ENCODE peak calls at places on chromosomes 4 and X, in seven cellular contexts. One of them, this sample, is unnamed. For H3K27me3 and H3K36me3, the result is how much of the 10 kb centered on the place peaks cover.

GRCh38 chrX:11420851-11421250 is 127.6 kb downstream of the AMELX start:
- DNase-seq in endodermal cell: no peak
- DNase-seq in IMR-90: no peak
- DNase-seq in uterus: no peak
- DNase-seq in spleen: no peak
- DNase-seq in bronchial epithelial cell: no peak
- DNase-seq in aorta: no peak
- DNase-seq in this sample: no peak

GRCh38 chr4:16034010-16034829 is 49.6 kb downstream of the PROM1 start:
- DNase-seq in spleen: no peak
- DNase-seq in uterus: no peak
- DNase-seq in bronchial epithelial cell: peak
- DNase-seq in aorta: no peak
- DNase-seq in IMR-90: peak
- DNase-seq in endodermal cell: no peak
- DNase-seq in this sample: no peak

GRCh38 chrX:65601530-65602281 is 65.7 kb upstream of the MSN start:
- DNase-seq in bronchial epithelial cell: peak
- DNase-seq in aorta: peak
- DNase-seq in uterus: peak
- DNase-seq in spleen: peak
- DNase-seq in IMR-90: peak
- DNase-seq in endodermal cell: no peak
- DNase-seq in this sample: peak

GRCh38 chrX:86946569-86946968 is 571.0 kb upstream of the KLHL4 start:
- DNase-seq in IMR-90: peak
- DNase-seq in uterus: no peak
- DNase-seq in bronchial epithelial cell: peak
- DNase-seq in spleen: no peak
- DNase-seq in aorta: no peak
- DNase-seq in endodermal cell: peak
- DNase-seq in this sample: no peak

GRCh38 chr4:85180533-85180932 is 214.0 kb upstream of the WDFY3 start:
- DNase-seq in bronchial epithelial cell: no peak
- DNase-seq in IMR-90: no peak
- DNase-seq in uterus: no peak
- DNase-seq in endodermal cell: no peak
- DNase-seq in spleen: no peak
- DNase-seq in aorta: no peak
- DNase-seq in this sample: no peak

GRCh38 chr4:123325241-123325681 is 71.3 kb upstream of the SPRY1 start:
- DNase-seq in endodermal cell: peak
- DNase-seq in spleen: no peak
- DNase-seq in IMR-90: no peak
- DNase-seq in uterus: no peak
- DNase-seq in aorta: no peak
- DNase-seq in bronchial epithelial cell: no peak
- DNase-seq in this sample: peak

GRCh38 chr4:74623041-74623440 is 171.3 kb downstream of the BTC start:
- DNase-seq in bronchial epithelial cell: peak
- DNase-seq in IMR-90: peak
- DNase-seq in endodermal cell: peak
- DNase-seq in spleen: no peak
- DNase-seq in aorta: no peak
- DNase-seq in uterus: no peak
- DNase-seq in this sample: no peak

GRCh38 chr4:121256346-121256745 is 92.2 kb upstream of the TNIP3 start:
- DNase-seq in endodermal cell: no peak
- DNase-seq in spleen: no peak
- DNase-seq in IMR-90: peak
- DNase-seq in aorta: no peak
- DNase-seq in bronchial epithelial cell: peak
- DNase-seq in uterus: no peak
- DNase-seq in this sample: peak

GRCh38 chr4:101010987-101011386 is 336.3 kb downstream of the PPP3CA start:
- DNase-seq in endodermal cell: no peak
- DNase-seq in uterus: no peak
- DNase-seq in aorta: no peak
- DNase-seq in IMR-90: no peak
- DNase-seq in spleen: no peak
- DNase-seq in bronchial epithelial cell: peak
- DNase-seq in this sample: no peak

GRCh38 chr4:154589296-154590197 is 995 bp downstream of the FGA start:
- DNase-seq in bronchial epithelial cell: no peak
- DNase-seq in IMR-90: no peak
- DNase-seq in spleen: no peak
- DNase-seq in uterus: no peak
- DNase-seq in aorta: no peak
- DNase-seq in endodermal cell: no peak
- DNase-seq in this sample: no peak

GRCh38 chrX:23505531-23506303 is 161.6 kb upstream of the PRDX4 start:
- DNase-seq in endodermal cell: peak
- DNase-seq in spleen: no peak
- DNase-seq in aorta: no peak
- DNase-seq in uterus: no peak
- DNase-seq in IMR-90: no peak
- DNase-seq in bronchial epithelial cell: no peak
- DNase-seq in this sample: no peak

GRCh38 chr4:127967141-127967775 is 2.1 kb downstream of the ABHD18 start:
- DNase-seq in uterus: no peak
- DNase-seq in spleen: no peak
- DNase-seq in bronchial epithelial cell: no peak
- DNase-seq in aorta: no peak
- DNase-seq in IMR-90: peak
- DNase-seq in endodermal cell: no peak
- DNase-seq in this sample: no peak

GRCh38 chrX:666762-667161 is 36.2 kb downstream of the SHOX start:
- DNase-seq in endodermal cell: peak
- DNase-seq in uterus: no peak
- DNase-seq in bronchial epithelial cell: no peak
- DNase-seq in spleen: no peak
- DNase-seq in aorta: no peak
- DNase-seq in IMR-90: no peak
- DNase-seq in this sample: peak

GRCh38 chr4:146900295-146900694 is 45.4 kb downstream of the TTC29 start:
- DNase-seq in spleen: no peak
- DNase-seq in bronchial epithelial cell: no peak
- DNase-seq in uterus: no peak
- DNase-seq in IMR-90: no peak
- DNase-seq in endodermal cell: no peak
- DNase-seq in aorta: no peak
- DNase-seq in this sample: no peak

GRCh38 chrX:71622347-71623104 is 4.2 kb upstream of the CXCR3 start:
- DNase-seq in bronchial epithelial cell: peak
- DNase-seq in endodermal cell: peak
- DNase-seq in uterus: peak
- DNase-seq in aorta: peak
- DNase-seq in spleen: peak
- DNase-seq in IMR-90: peak
- DNase-seq in this sample: peak

GRCh38 chr4:118076958-118077766 is 42.9 kb downstream of the NDST3 start:
- DNase-seq in aorta: no peak
- DNase-seq in uterus: no peak
- DNase-seq in endodermal cell: peak
- DNase-seq in bronchial epithelial cell: peak
- DNase-seq in IMR-90: peak
- DNase-seq in spleen: no peak
- DNase-seq in this sample: no peak

GRCh38 chrX:39158801-39159657 is 357.8 kb downstream of the MID1IP1 start:
- DNase-seq in IMR-90: peak
- DNase-seq in uterus: peak
- DNase-seq in aorta: no peak
- DNase-seq in bronchial epithelial cell: peak
- DNase-seq in spleen: no peak
- DNase-seq in endodermal cell: no peak
- DNase-seq in this sample: no peak

GRCh38 chr4:147285751-147286150 is 195.1 kb upstream of the EDNRA start:
- DNase-seq in bronchial epithelial cell: no peak
- DNase-seq in spleen: no peak
- DNase-seq in uterus: no peak
- DNase-seq in endodermal cell: no peak
- DNase-seq in IMR-90: peak
- DNase-seq in aorta: no peak
- DNase-seq in this sample: no peak

GRCh38 chr4:106996490-106996889 is 39.6 kb downstream of the DKK2 start:
- DNase-seq in endodermal cell: no peak
- DNase-seq in bronchial epithelial cell: no peak
- DNase-seq in uterus: peak
- DNase-seq in aorta: no peak
- DNase-seq in spleen: no peak
- DNase-seq in IMR-90: no peak
- DNase-seq in this sample: no peak

GRCh38 chr4:125705681-125706080 is 390.9 kb downstream of the FAT4 start:
- DNase-seq in uterus: no peak
- DNase-seq in bronchial epithelial cell: no peak
- DNase-seq in aorta: no peak
- DNase-seq in endodermal cell: no peak
- DNase-seq in IMR-90: no peak
- DNase-seq in spleen: no peak
- DNase-seq in this sample: no peak

GRCh38 chr4:82797048-82797590 is 1.5 kb downstream of the SCD5 start:
- DNase-seq in aorta: no peak
- DNase-seq in IMR-90: no peak
- DNase-seq in spleen: no peak
- DNase-seq in endodermal cell: no peak
- DNase-seq in uterus: no peak
- DNase-seq in bronchial epithelial cell: no peak
- DNase-seq in this sample: no peak

DNA sequence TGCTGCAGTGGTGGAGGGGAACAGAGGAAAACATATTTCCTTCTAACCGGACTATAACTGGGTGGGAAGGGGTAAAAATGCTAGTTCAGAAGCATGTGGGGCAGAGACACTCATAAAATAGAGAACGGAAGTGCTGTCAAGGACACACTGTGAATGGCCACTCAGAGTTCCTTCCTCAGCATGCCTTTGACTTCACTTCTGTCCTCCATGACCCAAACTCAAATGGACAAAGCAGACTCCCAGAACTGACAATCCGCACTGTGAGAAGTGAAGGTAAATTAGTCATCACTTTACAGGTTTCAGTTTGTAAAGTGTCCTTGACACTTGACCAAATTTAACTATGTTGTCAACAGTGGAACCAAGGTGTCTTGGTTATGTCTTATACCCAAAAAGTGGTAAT is 30.2 kb upstream of the ELF2 start:
- DNase-seq in aorta: no peak
- DNase-seq in uterus: no peak
- DNase-seq in bronchial epithelial cell: no peak
- DNase-seq in spleen: no peak
- DNase-seq in IMR-90: no peak
- DNase-seq in endodermal cell: no peak
- DNase-seq in this sample: no peak
- H3K27me3 ChIP-seq in aorta: under half
- H3K27me3 ChIP-seq in uterus: under half
- H3K27me3 ChIP-seq in bronchial epithelial cell: under half
- H3K27me3 ChIP-seq in spleen: under half
- H3K27me3 ChIP-seq in IMR-90: under half
- H3K27me3 ChIP-seq in endodermal cell: under half
- H3K27me3 ChIP-seq in this sample: under half

GRCh38 chr4:2721586-2721985 is 34.5 kb downstream of the TNIP2 start:
- DNase-seq in uterus: no peak
- DNase-seq in bronchial epithelial cell: no peak
- DNase-seq in spleen: peak
- DNase-seq in aorta: no peak
- DNase-seq in endodermal cell: no peak
- DNase-seq in IMR-90: no peak
- DNase-seq in this sample: no peak

GRCh38 chr4:2725380-2725779 is 30.8 kb downstream of the TNIP2 start:
- DNase-seq in uterus: no peak
- DNase-seq in IMR-90: no peak
- DNase-seq in spleen: no peak
- DNase-seq in bronchial epithelial cell: no peak
- DNase-seq in aorta: no peak
- DNase-seq in endodermal cell: no peak
- DNase-seq in this sample: no peak

GRCh38 chr4:2723751-2724150 is 32.4 kb downstream of the TNIP2 start:
- DNase-seq in spleen: peak
- DNase-seq in aorta: no peak
- DNase-seq in IMR-90: no peak
- DNase-seq in bronchial epithelial cell: no peak
- DNase-seq in uterus: no peak
- DNase-seq in endodermal cell: no peak
- DNase-seq in this sample: no peak

GRCh38 chr4:2716236-2716635 is 39.9 kb downstream of the TNIP2 start:
- DNase-seq in uterus: no peak
- DNase-seq in bronchial epithelial cell: no peak
- DNase-seq in endodermal cell: no peak
- DNase-seq in aorta: no peak
- DNase-seq in spleen: no peak
- DNase-seq in IMR-90: no peak
- DNase-seq in this sample: no peak

GRCh38 chr4:2722033-2722432 is 34.1 kb downstream of the TNIP2 start:
- DNase-seq in uterus: no peak
- DNase-seq in bronchial epithelial cell: no peak
- DNase-seq in IMR-90: no peak
- DNase-seq in spleen: peak
- DNase-seq in aorta: no peak
- DNase-seq in endodermal cell: no peak
- DNase-seq in this sample: no peak
- H3K36me3 ChIP-seq in uterus: under half
- H3K36me3 ChIP-seq in bronchial epithelial cell: under half
- H3K36me3 ChIP-seq in IMR-90: under half
- H3K36me3 ChIP-seq in spleen: under half
- H3K36me3 ChIP-seq in aorta: under half
- H3K36me3 ChIP-seq in endodermal cell: half or more
- H3K36me3 ChIP-seq in this sample: under half

GRCh38 chrX:55716937-55717336 is 612 bp upstream of the RRAGB start:
- DNase-seq in aorta: no peak
- DNase-seq in spleen: no peak
- DNase-seq in bronchial epithelial cell: no peak
- DNase-seq in uterus: no peak
- DNase-seq in endodermal cell: no peak
- DNase-seq in IMR-90: no peak
- DNase-seq in this sample: no peak
- H3K4me3 ChIP-seq in aorta: no peak
- H3K4me3 ChIP-seq in spleen: peak
- H3K4me3 ChIP-seq in bronchial epithelial cell: peak
- H3K4me3 ChIP-seq in uterus: peak
- H3K4me3 ChIP-seq in endodermal cell: peak
- H3K4me3 ChIP-seq in IMR-90: peak
- H3K4me3 ChIP-seq in this sample: peak

GRCh38 chr4:1492636-1493539 is 86.6 kb upstream of the NKX1-1 start:
- DNase-seq in uterus: no peak
- DNase-seq in aorta: no peak
- DNase-seq in bronchial epithelial cell: no peak
- DNase-seq in spleen: no peak
- DNase-seq in IMR-90: no peak
- DNase-seq in endodermal cell: peak
- DNase-seq in this sample: no peak

GRCh38 chr4:1493540-1494287 is 87.5 kb upstream of the NKX1-1 start:
- DNase-seq in bronchial epithelial cell: no peak
- DNase-seq in spleen: no peak
- DNase-seq in aorta: no peak
- DNase-seq in IMR-90: no peak
- DNase-seq in uterus: no peak
- DNase-seq in endodermal cell: no peak
- DNase-seq in this sample: no peak

GRCh38 chr4:1496116-1496642 is 89.9 kb upstream of the NKX1-1 start:
- DNase-seq in spleen: no peak
- DNase-seq in bronchial epithelial cell: no peak
- DNase-seq in uterus: no peak
- DNase-seq in IMR-90: no peak
- DNase-seq in aorta: no peak
- DNase-seq in endodermal cell: peak
- DNase-seq in this sample: no peak

GRCh38 chr4:1495416-1496115 is 89.3 kb upstream of the NKX1-1 start:
- DNase-seq in bronchial epithelial cell: no peak
- DNase-seq in spleen: peak
- DNase-seq in aorta: no peak
- DNase-seq in endodermal cell: peak
- DNase-seq in uterus: no peak
- DNase-seq in IMR-90: no peak
- DNase-seq in this sample: no peak

GRCh38 chr4:1494416-1495315 is 88.4 kb upstream of the NKX1-1 start:
- DNase-seq in spleen: no peak
- DNase-seq in endodermal cell: no peak
- DNase-seq in uterus: no peak
- DNase-seq in bronchial epithelial cell: no peak
- DNase-seq in IMR-90: no peak
- DNase-seq in aorta: no peak
- DNase-seq in this sample: no peak
- H3K27me3 ChIP-seq in spleen: under half
- H3K27me3 ChIP-seq in endodermal cell: under half
- H3K27me3 ChIP-seq in uterus: under half
- H3K27me3 ChIP-seq in bronchial epithelial cell: under half
- H3K27me3 ChIP-seq in IMR-90: under half
- H3K27me3 ChIP-seq in aorta: under half
- H3K27me3 ChIP-seq in this sample: under half

This sample was measured in MG63.